ENCODE peak calls at places on chromosomes 1 and 21, in five cellular contexts. J is SIG-M5, S is Caki2, Q is right atrium auricular region, L is NCI-H524. R is an unnamed sample.

GRCh38 chr1:110857964-110858948 is 14.7 kb upstream of the CD53 start:
- DNase-seq in J (no peak), S (no peak), Q (no peak), L (no peak), R (no peak)

GRCh38 chr21:35059742-35060141 is 10.6 kb upstream of the RUNX1 start:
- DNase-seq in J (no peak), S (no peak), Q (no peak), L (no peak), R (no peak)

GRCh38 chr1:66769512-66770229 is 17.4 kb downstream of the DYNLT5 start:
- DNase-seq in J (no peak), S (no peak), Q (no peak), L (no peak), R (no peak)

GRCh38 chr1:191398551-191398950 is 759.7 kb upstream of the RGS18 start:
- DNase-seq in J (no peak), S (no peak), Q (no peak), L (no peak), R (no peak)

GRCh38 chr1:119115301-119115700 is 25.2 kb downstream of the WARS2 start:
- DNase-seq in J (no peak), S (no peak), Q (no peak), L (peak), R (peak)

GRCh38 chr1:98110674-98111073 is 189.8 kb upstream of the DPYD start:
- DNase-seq in J (no peak), S (peak), Q (no peak), L (no peak), R (no peak)

GRCh38 chr1:230994860-230995259 is 16.0 kb downstream of the ARV1 start:
- DNase-seq in J (no peak), S (no peak), Q (no peak), L (no peak), R (no peak)

GRCh38 chr1:23018661-23019093 is 591 bp upstream of the KDM1A start:
- DNase-seq in J (no peak), S (no peak), Q (no peak), L (peak), R (peak)

GRCh38 chr1:24481098-24481497 is 21.5 kb upstream of the RCAN3 start:
- DNase-seq in J (peak), S (no peak), Q (no peak), L (no peak), R (no peak)

GRCh38 chr21:41779659-41780058 is 12.8 kb upstream of the RIPK4 start:
- DNase-seq in J (no peak), S (no peak), Q (no peak), L (no peak), R (peak)

GRCh38 chr21:45854702-45855247 is 126.8 kb upstream of the COL6A1 start:
- DNase-seq in J (no peak), S (no peak), Q (no peak), L (no peak), R (no peak)

R was measured in NCI-H82.